ENCODE peak calls at places on chromosomes 1 and 21, in eight cellular contexts. A is caudate nucleus; B is T-helper 1 cell; O is esophagus squamous epithelium; X is mesenchymal stem cell; G is activated CD4-positive, alpha-beta T cell treated with anti-CD3 and anti-CD28 coated beads for 4 hours; I is fibroblast of the conjunctiva; V is activated CD8-positive, alpha-beta memory T cell treated with anti-CD3 and anti-CD28 coated beads, Interleukin-2, amount 50 U/mL, for 48 hours. K is an unnamed sample.

GRCh38 chr1:111309690-111310089 is 19.0 kb downstream of the CHIA start:
- DNase-seq in I (no peak), A (no peak), O (no peak), G (no peak), V (no peak), B (no peak), X (no peak), K (no peak)

GRCh38 chr1:27884182-27884954 is 12.0 kb downstream of the THEMIS2 start:
- DNase-seq in V (no peak), A (no peak), G (no peak), B (no peak), I (no peak), X (no peak), O (no peak), K (no peak)

GRCh38 chr1:198179556-198179981 is 22.8 kb downstream of the NEK7 start:
- DNase-seq in A (no peak), X (peak), I (no peak), B (no peak), O (no peak), G (no peak), V (no peak), K (no peak)

GRCh38 chr21:37642493-37642892 is 273.8 kb downstream of the KCNJ6 start:
- DNase-seq in X (no peak), O (no peak), B (no peak), I (no peak), A (no peak), G (peak), V (no peak), K (no peak)

GRCh38 chr1:202129453-202130274 is 6.9 kb downstream of the GPR37L1 start:
- DNase-seq in X (no peak), I (no peak), O (no peak), G (no peak), B (no peak), V (no peak), A (peak), K (no peak)

GRCh38 chr1:226034482-226034881 is 28.0 kb upstream of the H3-3A start:
- DNase-seq in B (no peak), V (no peak), I (peak), X (no peak), A (peak), O (peak), G (no peak), K (no peak)

GRCh38 chr1:25904942-25905679 is 1.1 kb downstream of the STMN1 start:
- DNase-seq in I (peak), A (peak), X (peak), V (peak), G (peak), O (peak), B (peak), K (peak)

GRCh38 chr1:225378880-225379279 is 49.0 kb downstream of the LBR start:
- DNase-seq in I (no peak), V (no peak), G (no peak), A (no peak), X (peak), O (no peak), B (no peak), K (no peak)

GRCh38 chr1:53511933-53512806 is 53.0 kb downstream of the DMRTB1 start:
- DNase-seq in X (no peak), B (no peak), O (no peak), A (no peak), G (no peak), I (peak), V (no peak), K (no peak)

GRCh38 chr21:39579734-39580332 is 32.9 kb upstream of the B3GALT5 start:
- DNase-seq in O (no peak), A (no peak), I (no peak), V (no peak), X (no peak), B (no peak), G (no peak), K (no peak)

GRCh38 chr1:5220881-5221280 is 566.5 kb downstream of the AJAP1 start:
- DNase-seq in I (no peak), V (no peak), X (no peak), B (no peak), O (no peak), A (no peak), G (no peak), K (no peak)

GRCh38 chr21:31151156-31151555 is 112.9 kb upstream of the KRTAP19-8 start:
- DNase-seq in G (no peak), A (no peak), I (no peak), O (no peak), X (no peak), B (no peak), V (no peak), K (no peak)

GRCh38 chr1:207847116-207847515 is 63.8 kb downstream of the CD34 start:
- DNase-seq in A (no peak), O (no peak), I (no peak), X (no peak), V (no peak), B (no peak), G (no peak), K (no peak)

GRCh38 chr1:59714219-59714618 is 100.5 kb upstream of the HOOK1 start:
- DNase-seq in I (no peak), G (no peak), A (no peak), X (no peak), O (no peak), V (no peak), B (no peak), K (no peak)

GRCh38 chr1:23776198-23776597 is 2.0 kb upstream of the PITHD1 start:
- DNase-seq in G (no peak), I (no peak), O (no peak), A (no peak), B (no peak), V (no peak), X (no peak), K (no peak)

GRCh38 chr1:84298688-84299535 is 2.6 kb upstream of the SAMD13 start:
- DNase-seq in V (peak), G (no peak), A (peak), X (peak), I (no peak), O (no peak), B (peak), K (peak)

GRCh38 chr21:31509108-31510017 is 150.1 kb upstream of the SOD1 start:
- DNase-seq in X (peak), B (peak), G (peak), O (no peak), V (peak), I (no peak), A (peak), K (peak)

GRCh38 chr21:32719085-32719484 is 8.7 kb downstream of the SYNJ1 start:
- DNase-seq in V (no peak), A (no peak), X (no peak), G (no peak), O (no peak), B (no peak), I (no peak), K (no peak)

GRCh38 chr1:67053535-67053784 is 488 bp downstream of the SLC35D1 start:
- DNase-seq in B (no peak), A (peak), G (no peak), V (no peak), I (no peak), O (no peak), X (no peak), K (no peak)